ENCODE peak calls at places on chromosomes 1 and 21, in five cellular contexts. F is CD8-positive, alpha-beta memory T cell; A is esophagus squamous epithelium; Q is body of pancreas; L is stomach. W is an unnamed sample. For H3K27me3 and H3K4me1, the result is how much of the 10 kb centered on the place peaks cover.

GRCh38 chr1:111976332-111976731 is 13.1 kb downstream of the KCND3 start:
- DNase-seq in Q (no peak), L (no peak), A (no peak), F (no peak), W (no peak)

GRCh38 chr1:98733782-98734112 is 72.2 kb downstream of the SNX7 start:
- DNase-seq in L (no peak), Q (no peak), F (no peak), A (no peak), W (no peak)

GRCh38 chr1:187261637-187262036 is 432.9 kb downstream of the PLA2G4A start:
- DNase-seq in L (no peak), F (no peak), A (no peak), Q (no peak), W (no peak)

GRCh38 chr1:64979358-64979757 is 13.0 kb upstream of the JAK1 start:
- DNase-seq in L (no peak), A (no peak), F (no peak), Q (no peak), W (no peak)

GRCh38 chr1:25549273-25550154 is 6.1 kb downstream of the LDLRAP1 start:
- DNase-seq in F (peak), A (no peak), L (peak), Q (peak), W (peak)

GRCh38 chr1:8082945-8083344 is 56.8 kb upstream of the ERRFI1 start:
- DNase-seq in L (no peak), A (no peak), Q (peak), F (no peak), W (no peak)

GRCh38 chr1:178609015-178609414 is 96.1 kb downstream of the TEX35 start:
- DNase-seq in F (no peak), Q (no peak), A (no peak), L (no peak), W (no peak)

GRCh38 chr1:237913345-237913744 is 22.6 kb upstream of the ZP4 start:
- DNase-seq in Q (no peak), F (no peak), A (no peak), L (no peak), W (no peak)

GRCh38 chr1:246317723-246318359 is 189.2 kb downstream of the SMYD3 start:
- DNase-seq in F (no peak), L (no peak), A (no peak), Q (no peak), W (no peak)

GRCh38 chr1:46369542-46370213 is 24.4 kb upstream of the FAAH start:
- DNase-seq in A (no peak), F (no peak), L (no peak), Q (no peak), W (no peak)

GRCh38 chr1:20089328-20090077 is 19.5 kb downstream of the PLA2G5 start:
- DNase-seq in F (no peak), Q (no peak), A (no peak), L (no peak), W (no peak)

GRCh38 chr1:172470149-172470548 is 26.3 kb upstream of the PIGC start:
- DNase-seq in F (no peak), Q (no peak), L (no peak), A (no peak), W (no peak)

GRCh38 chr1:211713231-211713630 is 37.8 kb upstream of the NEK2 start:
- DNase-seq in L (no peak), F (no peak), Q (no peak), A (no peak), W (peak)

GRCh38 chr1:119878171-119878570 is 18.1 kb downstream of the ADAM30 start:
- DNase-seq in F (no peak), Q (no peak), L (no peak), A (no peak), W (no peak)

GRCh38 chr1:208731976-208732821 is 488.0 kb upstream of the PLXNA2 start:
- DNase-seq in A (no peak), F (no peak), Q (no peak), L (no peak), W (no peak)

GRCh38 chr1:9910425-9911178 is 533 bp upstream of the CTNNBIP1 start:
- DNase-seq in L (peak), F (peak), Q (peak), A (peak), W (peak)

GRCh38 chr1:246785536-246786111 is 61.4 kb downstream of the SCCPDH start:
- DNase-seq in A (peak), Q (no peak), F (no peak), L (no peak), W (no peak)

GRCh38 chr21:44423941-44424607 is 31.2 kb upstream of the LRRC3 start:
- DNase-seq in A (no peak), Q (no peak), L (no peak), F (no peak), W (peak)

GRCh38 chr1:172429324-172430127 is 9.0 kb downstream of the C1orf105 start:
- DNase-seq in A (no peak), F (peak), Q (peak), L (peak), W (peak)

GRCh38 chr1:14334336-14335176 is 263.9 kb upstream of the KAZN start:
- DNase-seq in L (no peak), A (no peak), F (no peak), Q (no peak), W (peak)

GRCh38 chr21:45498646-45499000 is 43.6 kb downstream of the SLC19A1 start:
- DNase-seq in F (no peak), L (no peak), A (no peak), Q (no peak), W (no peak)

GRCh38 chr1:226660410-226661182 is 78.5 kb downstream of the ITPKB start:
- DNase-seq in Q (no peak), L (no peak), A (no peak), F (no peak), W (no peak)

GRCh38 chr1:230976825-230977747 is 1.6 kb downstream of the TTC13 start:
- DNase-seq in L (no peak), Q (no peak), A (no peak), F (peak), W (no peak)
- H3K27ac ChIP-seq in L (peak), Q (peak), A (peak), F (peak), W (peak)

GRCh38 chr1:113320272-113320671 is 70.0 kb upstream of the MAGI3 start:
- DNase-seq in L (no peak), Q (no peak), F (no peak), A (no peak), W (no peak)

DNA sequence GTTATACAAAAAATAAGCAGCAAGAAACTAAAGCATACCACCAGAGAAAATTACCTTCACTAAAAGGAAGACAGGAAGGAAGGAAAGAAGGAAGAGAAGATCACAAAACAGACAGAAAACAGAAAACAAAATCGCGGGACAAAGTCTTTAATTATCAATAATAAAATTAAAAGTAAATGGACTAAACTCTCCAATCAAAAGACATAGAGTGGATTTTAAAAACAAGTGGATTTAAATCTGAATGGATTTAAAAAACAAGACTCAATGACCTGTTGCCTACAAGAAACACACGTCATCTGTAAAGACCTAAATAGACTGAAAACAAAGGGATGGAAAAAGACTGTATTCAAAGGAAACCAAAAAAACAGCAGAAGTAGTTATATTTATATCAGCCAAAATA is 75.7 kb upstream of the MAGI3 start:
- DNase-seq in F (no peak), Q (no peak), A (no peak), L (no peak), W (no peak)
- H3K27me3 ChIP-seq in F (under half), Q (under half), A (under half), L (under half), W (under half)

GRCh38 chr1:93900723-93901504 is 8.3 kb downstream of the GCLM start:
- DNase-seq in F (no peak), A (no peak), L (no peak), Q (no peak), W (no peak)
- H3K4me1 ChIP-seq in F (under half), A (under half), L (under half), Q (under half), W (under half)

DNA sequence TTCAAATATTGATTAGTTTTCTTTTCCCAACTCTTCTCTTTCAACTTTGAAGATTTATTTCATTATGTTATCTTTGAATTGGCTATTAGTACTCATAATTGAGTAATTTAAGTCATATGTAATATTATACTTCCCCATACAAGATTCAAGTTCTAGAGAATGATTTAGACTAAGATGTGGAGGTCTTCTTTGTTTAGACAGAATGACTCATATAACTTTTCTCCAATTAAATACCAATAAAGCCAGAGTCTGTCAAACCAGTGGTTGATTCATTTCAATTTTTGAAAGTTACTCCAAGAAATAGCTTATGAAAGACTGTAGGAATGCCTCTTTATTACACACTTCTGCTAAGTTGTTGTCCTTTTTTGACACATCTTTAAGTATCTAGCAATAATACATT is 115.8 kb upstream of the SLC35F3 start:
- DNase-seq in A (no peak), Q (no peak), F (no peak), L (no peak), W (no peak)
- H3K27ac ChIP-seq in A (no peak), Q (no peak), F (no peak), L (no peak), W (no peak)

GRCh38 chr1:180230791-180231505 is 884 bp downstream of the LHX4 start:
- DNase-seq in Q (no peak), F (no peak), A (no peak), L (no peak), W (no peak)
- H3K27me3 ChIP-seq in Q (half or more), F (half or more), A (under half), L (half or more), W (half or more)

GRCh38 chr1:22104865-22105437 is 37.9 kb downstream of the WNT4 start:
- DNase-seq in F (peak), A (no peak), Q (no peak), L (no peak), W (no peak)
- H3K4me1 ChIP-seq in F (under half), A (under half), Q (under half), L (under half), W (under half)

GRCh38 chr1:220732621-220733020 is 15.5 kb upstream of the MTARC2 start:
- DNase-seq in Q (peak), L (peak), F (no peak), A (no peak), W (no peak)

GRCh38 chr1:220733090-220733569 is 15.0 kb upstream of the MTARC2 start:
- DNase-seq in F (peak), A (peak), L (peak), Q (peak), W (peak)

GRCh38 chr1:220732137-220732536 is 16.0 kb upstream of the MTARC2 start:
- DNase-seq in L (no peak), A (no peak), F (no peak), Q (no peak), W (no peak)

DNA sequence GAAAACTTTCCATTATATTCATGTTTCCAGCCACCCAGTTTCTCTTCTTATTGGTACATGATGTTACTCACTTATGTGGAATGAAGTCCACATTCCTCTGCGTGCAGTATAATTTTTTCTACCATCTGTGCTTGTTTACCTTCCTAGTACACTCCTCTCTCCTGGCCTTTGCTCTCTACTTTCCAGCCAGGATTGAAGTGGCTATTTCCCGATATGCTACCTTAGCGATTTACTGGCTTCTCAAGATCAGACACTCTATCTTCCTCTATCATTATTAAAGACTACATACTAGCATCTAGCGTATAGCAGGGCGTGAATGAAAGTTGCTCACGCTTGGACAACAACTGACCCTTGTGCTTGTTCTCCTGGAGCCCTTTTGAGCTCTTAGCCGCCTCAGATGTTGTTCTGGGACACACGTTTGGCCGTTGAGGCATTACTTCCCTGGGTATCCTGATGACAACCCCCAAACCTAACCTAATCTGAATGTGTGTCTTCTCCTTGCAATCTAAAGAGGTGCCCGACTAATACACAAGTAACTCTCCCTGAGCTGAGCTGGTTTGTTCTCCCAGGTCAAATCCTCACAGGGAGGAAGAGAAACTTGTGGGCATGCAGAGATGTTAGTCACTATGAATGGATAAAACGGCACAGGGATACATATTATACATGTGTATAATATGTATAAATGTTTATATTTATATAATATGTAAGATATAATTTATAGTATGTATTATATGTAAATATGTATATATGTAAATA is 13.4 kb upstream of the MTARC2 start:
- DNase-seq in L (no peak), F (no peak), A (no peak), Q (peak), W (no peak)
- H3K27ac ChIP-seq in L (no peak), F (no peak), A (no peak), Q (peak), W (peak)

DNA sequence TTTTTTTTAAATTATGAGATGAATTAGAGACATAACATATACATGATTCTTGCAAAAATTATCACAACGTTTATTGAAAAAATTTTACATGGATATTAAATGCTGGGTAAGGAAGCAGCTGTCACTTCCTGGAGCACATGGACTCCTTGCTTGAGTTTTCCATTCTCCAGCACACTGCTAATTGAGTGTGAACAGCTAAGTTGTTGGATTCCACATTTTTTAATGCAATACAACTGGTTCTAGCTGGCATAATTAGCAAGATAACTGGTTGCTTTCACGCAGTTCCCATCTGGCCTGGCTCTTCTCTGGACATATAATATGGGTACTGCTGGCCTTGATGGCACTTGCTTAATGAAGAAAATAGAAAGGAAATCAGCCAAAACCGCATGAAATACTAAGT is 26.5 kb downstream of the RGS21 start:
- DNase-seq in A (no peak), F (no peak), Q (no peak), L (no peak), W (no peak)
- H3K27me3 ChIP-seq in A (under half), F (under half), Q (under half), L (under half), W (under half)

GRCh38 chr21:42475526-42476492 is 20.2 kb downstream of the RSPH1 start:
- DNase-seq in F (no peak), A (no peak), L (peak), Q (no peak), W (peak)

GRCh38 chr21:42476493-42477342 is 19.3 kb downstream of the RSPH1 start:
- DNase-seq in F (no peak), A (no peak), L (peak), Q (no peak), W (peak)

GRCh38 chr21:42474043-42474831 is 21.8 kb downstream of the RSPH1 start:
- DNase-seq in F (no peak), L (peak), A (no peak), Q (peak), W (peak)

GRCh38 chr21:42473495-42474042 is 22.5 kb downstream of the RSPH1 start:
- DNase-seq in Q (no peak), L (no peak), F (no peak), A (no peak), W (no peak)

DNA sequence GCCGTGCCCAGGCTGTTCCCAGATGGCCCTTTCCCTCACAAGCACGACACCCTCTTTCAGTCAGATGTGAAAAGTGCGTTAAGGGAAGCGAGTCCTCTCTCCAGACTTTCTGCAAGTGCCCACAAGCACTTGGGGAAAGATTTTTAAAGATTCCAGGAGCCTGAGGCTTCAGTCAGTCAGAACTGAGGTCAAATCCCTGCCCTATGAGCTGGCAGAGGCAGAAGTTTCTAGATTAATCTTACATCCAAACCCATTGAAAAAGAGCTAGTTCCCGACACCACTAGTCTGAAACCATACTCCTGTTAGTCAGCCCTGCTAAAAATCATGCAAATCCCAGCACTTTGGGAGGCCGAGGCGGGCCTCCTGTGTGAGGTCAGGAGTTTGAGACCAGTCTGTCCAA is 21.0 kb downstream of the RSPH1 start:
- DNase-seq in L (peak), F (no peak), Q (no peak), A (no peak), W (no peak)
- H3K4me1 ChIP-seq in L (under half), F (under half), Q (under half), A (under half), W (under half)